ENCODE peak calls at places on chromosome 2, in six cellular contexts. X is endodermal cell; K is fibroblast of pulmonary artery; Z is activated T-cell treated with anti-CD3 and anti-CD28 coated beads, Interleukin-2, amount 50 U/mL, for 72 hours; R is chondrocyte; G is activated CD8-positive, alpha-beta memory T cell treated with anti-CD3 and anti-CD28 coated beads for 1 hour. Y is an unnamed sample.

GRCh38 chr2:19540739-19541503 is 182.5 kb upstream of the OSR1 start:
- DNase-seq in X (no peak), K (peak; percentile 89), Z (no peak), R (no peak), G (no peak), Y (no peak)

GRCh38 chr2:190180313-190181065 is 118.0 kb upstream of the MSTN start:
- DNase-seq in X (peak; percentile 94), K (no peak), Z (peak; percentile 53), R (peak; percentile 82), G (no peak), Y (peak; percentile 82)

GRCh38 chr2:200787351-200788128 is 24.2 kb upstream of the BZW1 start:
- DNase-seq in X (no peak), K (peak; percentile 96), Z (no peak), R (no peak), G (no peak), Y (no peak)

GRCh38 chr2:234873828-234874173 is 78.0 kb upstream of the SH3BP4 start:
- DNase-seq in X (no peak), K (peak; percentile 90), Z (no peak), R (no peak), G (no peak), Y (peak; percentile 84)

GRCh38 chr2:28276076-28276618 is 116.5 kb upstream of the FOSL2 start:
- DNase-seq in X (no peak), K (peak; percentile 95), Z (peak; percentile 46), R (no peak), G (no peak), Y (no peak)

GRCh38 chr2:48530033-48530804 is at the start of gene STON1:
- DNase-seq in X (peak; percentile 79), K (peak; percentile 65), Z (peak; percentile 37), R (no peak), G (peak; percentile 14), Y (peak; percentile 88)

GRCh38 chr2:1643220-1643619 is 101.1 kb downstream of the PXDN start:
- DNase-seq in X (no peak), K (no peak), Z (no peak), R (no peak), G (no peak), Y (peak; percentile 54)

GRCh38 chr2:222120933-222121332 is 177.9 kb downstream of the PAX3 start:
- DNase-seq in X (no peak), K (no peak), Z (no peak), R (no peak), G (no peak), Y (no peak)

GRCh38 chr2:237944302-237944701 is 22.5 kb upstream of the UBE2F start:
- DNase-seq in X (no peak), K (no peak), Z (no peak), R (no peak), G (no peak), Y (no peak)

GRCh38 chr2:45793564-45793963 is 142.1 kb downstream of the PRKCE start:
- DNase-seq in X (no peak), K (no peak), Z (no peak), R (no peak), G (no peak), Y (no peak)

GRCh38 chr2:12688156-12688555 is 28.6 kb upstream of the TRIB2 start:
- DNase-seq in X (no peak), K (no peak), Z (no peak), R (no peak), G (no peak), Y (no peak)

GRCh38 chr2:241935314-241935713 is 65.8 kb downstream of the RTP5 start:
- DNase-seq in X (no peak), K (peak; percentile 37), Z (no peak), R (no peak), G (no peak), Y (no peak)

GRCh38 chr2:18473241-18473841 is 87.1 kb downstream of the RDH14 start:
- DNase-seq in X (no peak), K (peak; percentile 66), Z (no peak), R (no peak), G (no peak), Y (no peak)

GRCh38 chr2:211745295-211746097 is 793.1 kb downstream of the ERBB4 start:
- DNase-seq in X (peak; percentile 84), K (peak; percentile 72), Z (peak; percentile 11), R (no peak), G (no peak), Y (no peak)

GRCh38 chr2:145190031-145190703 is 670.2 kb upstream of the ZEB2 start:
- DNase-seq in X (no peak), K (peak; percentile 46), Z (no peak), R (no peak), G (no peak), Y (no peak)

GRCh38 chr2:204280239-204280638 is 265.0 kb upstream of the PARD3B start:
- DNase-seq in X (no peak), K (peak; percentile 19), Z (no peak), R (no peak), G (no peak), Y (no peak)